ENCODE peak calls at places on chromosomes 7 and 10, in seven cellular contexts. One of them, this sample, is unnamed.

GRCh38 chr7:112510032-112510742 is 29.4 kb downstream of the LSMEM1 start:
- DNase-seq in stimulated activated CD8-positive, alpha-beta memory T cell treated with anti-CD3 and anti-CD28 coated beads, Interleukin-15, amount 100 ng/mL, for 4 hours: no peak
- DNase-seq in glutamatergic neuron: no peak
- DNase-seq in epithelial cell of esophagus: peak
- DNase-seq in lower lobe of right lung: no peak
- DNase-seq in substantia nigra: no peak
- DNase-seq in left ventricle myocardium inferior: no peak
- DNase-seq in this sample: peak

GRCh38 chr10:127398140-127398966 is 150.8 kb upstream of the NPS start:
- DNase-seq in stimulated activated CD8-positive, alpha-beta memory T cell treated with anti-CD3 and anti-CD28 coated beads, Interleukin-15, amount 100 ng/mL, for 4 hours: no peak
- DNase-seq in glutamatergic neuron: no peak
- DNase-seq in epithelial cell of esophagus: peak
- DNase-seq in lower lobe of right lung: no peak
- DNase-seq in substantia nigra: no peak
- DNase-seq in left ventricle myocardium inferior: no peak
- DNase-seq in this sample: no peak

GRCh38 chr7:44750921-44751571 is 2.4 kb downstream of the ZMIZ2 start:
- DNase-seq in stimulated activated CD8-positive, alpha-beta memory T cell treated with anti-CD3 and anti-CD28 coated beads, Interleukin-15, amount 100 ng/mL, for 4 hours: peak
- DNase-seq in glutamatergic neuron: peak
- DNase-seq in epithelial cell of esophagus: no peak
- DNase-seq in lower lobe of right lung: no peak
- DNase-seq in substantia nigra: no peak
- DNase-seq in left ventricle myocardium inferior: peak
- DNase-seq in this sample: no peak

GRCh38 chr10:72274730-72275350 is 1.1 kb downstream of the DDIT4 start:
- DNase-seq in stimulated activated CD8-positive, alpha-beta memory T cell treated with anti-CD3 and anti-CD28 coated beads, Interleukin-15, amount 100 ng/mL, for 4 hours: no peak
- DNase-seq in glutamatergic neuron: peak
- DNase-seq in epithelial cell of esophagus: peak
- DNase-seq in lower lobe of right lung: peak
- DNase-seq in substantia nigra: peak
- DNase-seq in left ventricle myocardium inferior: peak
- DNase-seq in this sample: peak

GRCh38 chr10:119541459-119542356 is 811 bp downstream of the RGS10 start:
- DNase-seq in stimulated activated CD8-positive, alpha-beta memory T cell treated with anti-CD3 and anti-CD28 coated beads, Interleukin-15, amount 100 ng/mL, for 4 hours: peak
- DNase-seq in glutamatergic neuron: no peak
- DNase-seq in epithelial cell of esophagus: no peak
- DNase-seq in lower lobe of right lung: peak
- DNase-seq in substantia nigra: no peak
- DNase-seq in left ventricle myocardium inferior: peak
- DNase-seq in this sample: no peak

GRCh38 chr10:34286136-34286739 is 528.9 kb downstream of the PARD3 start:
- DNase-seq in stimulated activated CD8-positive, alpha-beta memory T cell treated with anti-CD3 and anti-CD28 coated beads, Interleukin-15, amount 100 ng/mL, for 4 hours: no peak
- DNase-seq in glutamatergic neuron: no peak
- DNase-seq in epithelial cell of esophagus: peak
- DNase-seq in lower lobe of right lung: no peak
- DNase-seq in substantia nigra: no peak
- DNase-seq in left ventricle myocardium inferior: no peak
- DNase-seq in this sample: no peak

GRCh38 chr7:22386865-22387264 is 29.9 kb upstream of the RAPGEF5 start:
- DNase-seq in stimulated activated CD8-positive, alpha-beta memory T cell treated with anti-CD3 and anti-CD28 coated beads, Interleukin-15, amount 100 ng/mL, for 4 hours: no peak
- DNase-seq in glutamatergic neuron: no peak
- DNase-seq in epithelial cell of esophagus: no peak
- DNase-seq in lower lobe of right lung: no peak
- DNase-seq in substantia nigra: no peak
- DNase-seq in left ventricle myocardium inferior: no peak
- DNase-seq in this sample: no peak

GRCh38 chr7:106216517-106217088 is 68.2 kb downstream of the NAMPT start:
- DNase-seq in stimulated activated CD8-positive, alpha-beta memory T cell treated with anti-CD3 and anti-CD28 coated beads, Interleukin-15, amount 100 ng/mL, for 4 hours: no peak
- DNase-seq in glutamatergic neuron: no peak
- DNase-seq in epithelial cell of esophagus: peak
- DNase-seq in lower lobe of right lung: no peak
- DNase-seq in substantia nigra: no peak
- DNase-seq in left ventricle myocardium inferior: no peak
- DNase-seq in this sample: no peak

GRCh38 chr10:94010886-94011285 is 17.2 kb downstream of the PLCE1 start:
- DNase-seq in stimulated activated CD8-positive, alpha-beta memory T cell treated with anti-CD3 and anti-CD28 coated beads, Interleukin-15, amount 100 ng/mL, for 4 hours: no peak
- DNase-seq in glutamatergic neuron: no peak
- DNase-seq in epithelial cell of esophagus: peak
- DNase-seq in lower lobe of right lung: no peak
- DNase-seq in substantia nigra: no peak
- DNase-seq in left ventricle myocardium inferior: no peak
- DNase-seq in this sample: no peak

GRCh38 chr7:157017149-157017548 is 6.7 kb upstream of the MNX1 start:
- DNase-seq in stimulated activated CD8-positive, alpha-beta memory T cell treated with anti-CD3 and anti-CD28 coated beads, Interleukin-15, amount 100 ng/mL, for 4 hours: no peak
- DNase-seq in glutamatergic neuron: no peak
- DNase-seq in epithelial cell of esophagus: no peak
- DNase-seq in lower lobe of right lung: no peak
- DNase-seq in substantia nigra: no peak
- DNase-seq in left ventricle myocardium inferior: no peak
- DNase-seq in this sample: no peak

GRCh38 chr10:133243593-133243992 is 5.9 kb downstream of the VENTX start:
- DNase-seq in stimulated activated CD8-positive, alpha-beta memory T cell treated with anti-CD3 and anti-CD28 coated beads, Interleukin-15, amount 100 ng/mL, for 4 hours: no peak
- DNase-seq in glutamatergic neuron: no peak
- DNase-seq in epithelial cell of esophagus: no peak
- DNase-seq in lower lobe of right lung: no peak
- DNase-seq in substantia nigra: no peak
- DNase-seq in left ventricle myocardium inferior: no peak
- DNase-seq in this sample: no peak

GRCh38 chr7:123303926-123304325 is 104.2 kb upstream of the SLC13A1 start:
- DNase-seq in stimulated activated CD8-positive, alpha-beta memory T cell treated with anti-CD3 and anti-CD28 coated beads, Interleukin-15, amount 100 ng/mL, for 4 hours: no peak
- DNase-seq in glutamatergic neuron: no peak
- DNase-seq in epithelial cell of esophagus: no peak
- DNase-seq in lower lobe of right lung: no peak
- DNase-seq in substantia nigra: no peak
- DNase-seq in left ventricle myocardium inferior: no peak
- DNase-seq in this sample: no peak

GRCh38 chr10:22597142-22597541 is 117.2 kb downstream of the PIP4K2A start:
- DNase-seq in stimulated activated CD8-positive, alpha-beta memory T cell treated with anti-CD3 and anti-CD28 coated beads, Interleukin-15, amount 100 ng/mL, for 4 hours: no peak
- DNase-seq in glutamatergic neuron: no peak
- DNase-seq in epithelial cell of esophagus: no peak
- DNase-seq in lower lobe of right lung: no peak
- DNase-seq in substantia nigra: no peak
- DNase-seq in left ventricle myocardium inferior: no peak
- DNase-seq in this sample: no peak

GRCh38 chr7:130912086-130912909 is 178.3 kb upstream of the KLF14 start:
- DNase-seq in stimulated activated CD8-positive, alpha-beta memory T cell treated with anti-CD3 and anti-CD28 coated beads, Interleukin-15, amount 100 ng/mL, for 4 hours: no peak
- DNase-seq in glutamatergic neuron: no peak
- DNase-seq in epithelial cell of esophagus: peak
- DNase-seq in lower lobe of right lung: no peak
- DNase-seq in substantia nigra: no peak
- DNase-seq in left ventricle myocardium inferior: no peak
- DNase-seq in this sample: no peak

GRCh38 chr7:100065452-100066186 is 15.9 kb downstream of the ZNF3 start:
- DNase-seq in stimulated activated CD8-positive, alpha-beta memory T cell treated with anti-CD3 and anti-CD28 coated beads, Interleukin-15, amount 100 ng/mL, for 4 hours: no peak
- DNase-seq in glutamatergic neuron: no peak
- DNase-seq in epithelial cell of esophagus: no peak
- DNase-seq in lower lobe of right lung: no peak
- DNase-seq in substantia nigra: no peak
- DNase-seq in left ventricle myocardium inferior: no peak
- DNase-seq in this sample: no peak

GRCh38 chr10:86387221-86387794 is 20.7 kb upstream of the GRID1 start:
- DNase-seq in stimulated activated CD8-positive, alpha-beta memory T cell treated with anti-CD3 and anti-CD28 coated beads, Interleukin-15, amount 100 ng/mL, for 4 hours: no peak
- DNase-seq in glutamatergic neuron: no peak
- DNase-seq in epithelial cell of esophagus: no peak
- DNase-seq in lower lobe of right lung: no peak
- DNase-seq in substantia nigra: no peak
- DNase-seq in left ventricle myocardium inferior: no peak
- DNase-seq in this sample: no peak

GRCh38 chr7:124692420-124692819 is 73.2 kb downstream of the GPR37 start:
- DNase-seq in stimulated activated CD8-positive, alpha-beta memory T cell treated with anti-CD3 and anti-CD28 coated beads, Interleukin-15, amount 100 ng/mL, for 4 hours: no peak
- DNase-seq in glutamatergic neuron: no peak
- DNase-seq in epithelial cell of esophagus: no peak
- DNase-seq in lower lobe of right lung: no peak
- DNase-seq in substantia nigra: no peak
- DNase-seq in left ventricle myocardium inferior: no peak
- DNase-seq in this sample: no peak

GRCh38 chr7:77482015-77482414 is 55.1 kb upstream of the PTPN12 start:
- DNase-seq in stimulated activated CD8-positive, alpha-beta memory T cell treated with anti-CD3 and anti-CD28 coated beads, Interleukin-15, amount 100 ng/mL, for 4 hours: no peak
- DNase-seq in glutamatergic neuron: no peak
- DNase-seq in epithelial cell of esophagus: peak
- DNase-seq in lower lobe of right lung: peak
- DNase-seq in substantia nigra: no peak
- DNase-seq in left ventricle myocardium inferior: no peak
- DNase-seq in this sample: peak

GRCh38 chr10:123007558-123008378 is 827 bp downstream of the IKZF5 start:
- DNase-seq in stimulated activated CD8-positive, alpha-beta memory T cell treated with anti-CD3 and anti-CD28 coated beads, Interleukin-15, amount 100 ng/mL, for 4 hours: peak
- DNase-seq in glutamatergic neuron: no peak
- DNase-seq in epithelial cell of esophagus: peak
- DNase-seq in lower lobe of right lung: peak
- DNase-seq in substantia nigra: peak
- DNase-seq in left ventricle myocardium inferior: no peak
- DNase-seq in this sample: peak

GRCh38 chr7:101245147-101245668 is 327 bp upstream of the FIS1 start:
- DNase-seq in stimulated activated CD8-positive, alpha-beta memory T cell treated with anti-CD3 and anti-CD28 coated beads, Interleukin-15, amount 100 ng/mL, for 4 hours: no peak
- DNase-seq in glutamatergic neuron: no peak
- DNase-seq in epithelial cell of esophagus: no peak
- DNase-seq in lower lobe of right lung: no peak
- DNase-seq in substantia nigra: no peak
- DNase-seq in left ventricle myocardium inferior: no peak
- DNase-seq in this sample: no peak

GRCh38 chr10:126063353-126063791 is 167.0 kb downstream of the FANK1 start:
- DNase-seq in stimulated activated CD8-positive, alpha-beta memory T cell treated with anti-CD3 and anti-CD28 coated beads, Interleukin-15, amount 100 ng/mL, for 4 hours: no peak
- DNase-seq in glutamatergic neuron: peak
- DNase-seq in epithelial cell of esophagus: peak
- DNase-seq in lower lobe of right lung: no peak
- DNase-seq in substantia nigra: no peak
- DNase-seq in left ventricle myocardium inferior: no peak
- DNase-seq in this sample: no peak

GRCh38 chr7:101782476-101782875 is 35.0 kb upstream of the CUX1 start:
- DNase-seq in stimulated activated CD8-positive, alpha-beta memory T cell treated with anti-CD3 and anti-CD28 coated beads, Interleukin-15, amount 100 ng/mL, for 4 hours: no peak
- DNase-seq in glutamatergic neuron: no peak
- DNase-seq in epithelial cell of esophagus: no peak
- DNase-seq in lower lobe of right lung: no peak
- DNase-seq in substantia nigra: no peak
- DNase-seq in left ventricle myocardium inferior: no peak
- DNase-seq in this sample: no peak

GRCh38 chr10:86730227-86730626 is 26.2 kb upstream of the BMPR1A start:
- DNase-seq in stimulated activated CD8-positive, alpha-beta memory T cell treated with anti-CD3 and anti-CD28 coated beads, Interleukin-15, amount 100 ng/mL, for 4 hours: no peak
- DNase-seq in glutamatergic neuron: no peak
- DNase-seq in epithelial cell of esophagus: no peak
- DNase-seq in lower lobe of right lung: no peak
- DNase-seq in substantia nigra: peak
- DNase-seq in left ventricle myocardium inferior: peak
- DNase-seq in this sample: no peak

GRCh38 chr7:30739691-30740090 is 12.2 kb upstream of the INMT start:
- DNase-seq in stimulated activated CD8-positive, alpha-beta memory T cell treated with anti-CD3 and anti-CD28 coated beads, Interleukin-15, amount 100 ng/mL, for 4 hours: no peak
- DNase-seq in glutamatergic neuron: no peak
- DNase-seq in epithelial cell of esophagus: no peak
- DNase-seq in lower lobe of right lung: no peak
- DNase-seq in substantia nigra: no peak
- DNase-seq in left ventricle myocardium inferior: no peak
- DNase-seq in this sample: no peak

GRCh38 chr7:150937848-150938561 is 40.1 kb downstream of the KCNH2 start:
- DNase-seq in stimulated activated CD8-positive, alpha-beta memory T cell treated with anti-CD3 and anti-CD28 coated beads, Interleukin-15, amount 100 ng/mL, for 4 hours: no peak
- DNase-seq in glutamatergic neuron: no peak
- DNase-seq in epithelial cell of esophagus: peak
- DNase-seq in lower lobe of right lung: peak
- DNase-seq in substantia nigra: no peak
- DNase-seq in left ventricle myocardium inferior: no peak
- DNase-seq in this sample: no peak

This sample was measured in CD14-positive monocyte.